ENCODE peak calls at places on chromosomes 13 and 19, in eight cellular contexts. J is stomach, I is esophagus squamous epithelium, C is MM.1S, E is HCT116, W is heart left ventricle, M is endodermal cell, V is tibial nerve. H is an unnamed sample.

GRCh38 chr13:64758520-64758919 is 2471.6 kb downstream of the PCDH9 start:
- DNase-seq in J (no peak), I (no peak), C (no peak), E (no peak), W (no peak), M (peak; percentile 43), V (no peak), H (no peak)

GRCh38 chr13:97212540-97213146 is 9.5 kb upstream of the MBNL2 start:
- DNase-seq in J (peak; percentile 42), I (no peak), C (peak; percentile 42), E (no peak), W (no peak), M (peak; percentile 67), V (no peak), H (no peak)

GRCh38 chr19:35657904-35658700 is 8.2 kb upstream of the UPK1A start:
- DNase-seq in J (no peak), I (no peak), C (no peak), E (no peak), W (no peak), M (no peak), V (no peak), H (no peak)

GRCh38 chr19:57720878-57721277 is 6.5 kb downstream of the ZNF671 start:
- DNase-seq in J (no peak), I (no peak), C (no peak), E (no peak), W (no peak), M (no peak), V (no peak), H (no peak)

GRCh38 chr13:40597735-40598365 is 68.6 kb downstream of the FOXO1 start:
- DNase-seq in J (peak; percentile 45), I (no peak), C (no peak), E (no peak), W (peak; percentile 47), M (no peak), V (no peak), H (no peak)

GRCh38 chr13:74084375-74084902 is 49.8 kb downstream of the KLF12 start:
- DNase-seq in J (no peak), I (no peak), C (no peak), E (no peak), W (no peak), M (no peak), V (no peak), H (no peak)

GRCh38 chr13:112842343-112842856 is 126.6 kb upstream of the MCF2L start:
- DNase-seq in J (no peak), I (no peak), C (peak; percentile 40), E (no peak), W (peak; percentile 59), M (peak; percentile 68), V (peak; percentile 26), H (no peak)

GRCh38 chr19:56137405-56137804 is 3.7 kb upstream of the ZNF444 start:
- DNase-seq in J (peak; percentile 93), I (no peak), C (no peak), E (no peak), W (no peak), M (no peak), V (no peak), H (no peak)

GRCh38 chr13:42893346-42893745 is 98.7 kb downstream of the EPSTI1 start:
- DNase-seq in J (no peak), I (no peak), C (no peak), E (no peak), W (no peak), M (no peak), V (no peak), H (no peak)

GRCh38 chr13:40651866-40652587 is 14.4 kb downstream of the FOXO1 start:
- DNase-seq in J (no peak), I (no peak), C (no peak), E (no peak), W (no peak), M (peak; percentile 81), V (no peak), H (no peak)

DNA sequence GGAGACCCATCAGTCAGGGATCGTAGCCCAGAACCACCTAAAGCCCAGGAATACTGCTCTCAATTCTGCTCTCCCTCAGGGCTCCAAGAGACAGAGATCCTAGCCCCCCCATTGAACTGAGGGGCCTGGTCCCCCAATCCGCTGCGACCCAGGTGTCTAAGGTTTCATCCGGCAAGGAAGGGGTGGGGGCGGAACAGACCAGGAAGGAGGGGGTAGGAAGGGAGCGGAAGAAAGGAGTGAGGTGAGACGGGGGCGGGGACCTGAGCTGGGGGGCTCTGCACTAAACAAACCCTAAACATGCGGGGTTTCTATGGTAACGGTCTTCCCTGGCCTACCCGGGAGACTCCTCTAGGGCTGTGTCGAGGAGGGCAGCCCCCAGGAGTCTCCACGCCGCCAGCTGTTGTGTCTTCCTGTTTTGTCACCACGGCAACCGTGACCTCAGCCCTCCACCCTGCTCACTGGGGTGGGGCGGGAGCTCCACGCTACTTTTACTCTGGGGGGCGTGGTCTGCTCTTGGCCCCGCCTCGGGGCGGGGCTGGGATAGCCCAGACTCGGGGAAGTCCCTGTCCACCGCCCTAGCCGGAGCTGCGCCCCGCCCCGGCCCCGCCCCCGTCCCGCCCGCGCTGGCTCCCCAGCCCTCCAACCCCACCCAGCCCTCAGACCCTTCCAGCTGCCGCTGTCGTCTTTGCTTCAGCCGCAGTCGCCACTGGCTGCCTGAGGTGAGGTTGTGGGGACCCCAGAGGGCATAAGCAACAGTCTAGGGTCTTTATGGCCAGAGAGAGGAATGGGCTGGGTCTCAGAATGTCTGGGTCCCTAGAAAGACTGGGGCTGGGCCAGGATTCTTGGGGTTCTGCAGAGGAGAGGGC is at the start of gene MYADM:
- DNase-seq in J (peak; percentile 99), I (peak; percentile 91), C (no peak), E (peak; percentile 95), W (peak; percentile 99), M (peak; percentile 100), V (peak; percentile 100), H (peak; percentile 100)
- H3K4me1 ChIP-seq in J (peaks cover 66% of the 10 kb centered on the region), I (peaks cover 36% of the 10 kb centered on the region), C (no peaks in the 10 kb centered on the region), E (peaks cover 18% of the 10 kb centered on the region), W (peaks cover 16% of the 10 kb centered on the region), M (no peaks in the 10 kb centered on the region), V (no peaks in the 10 kb centered on the region), H (peaks cover 26% of the 10 kb centered on the region)

GRCh38 chr13:114120486-114121430 is 11.7 kb downstream of the RASA3 start:
- DNase-seq in J (no peak), I (no peak), C (no peak), E (no peak), W (no peak), M (no peak), V (no peak), H (no peak)

GRCh38 chr13:114118086-114118762 is 14.2 kb downstream of the RASA3 start:
- DNase-seq in J (no peak), I (no peak), C (no peak), E (no peak), W (no peak), M (no peak), V (no peak), H (no peak)

GRCh38 chr13:114118763-114119123 is 13.7 kb downstream of the RASA3 start:
- DNase-seq in J (no peak), I (no peak), C (no peak), E (no peak), W (peak; percentile 24), M (no peak), V (no peak), H (no peak)

GRCh38 chr13:114116734-114117133 is 15.7 kb downstream of the RASA3 start:
- DNase-seq in J (no peak), I (no peak), C (no peak), E (no peak), W (no peak), M (peak; percentile 49), V (no peak), H (no peak)

DNA sequence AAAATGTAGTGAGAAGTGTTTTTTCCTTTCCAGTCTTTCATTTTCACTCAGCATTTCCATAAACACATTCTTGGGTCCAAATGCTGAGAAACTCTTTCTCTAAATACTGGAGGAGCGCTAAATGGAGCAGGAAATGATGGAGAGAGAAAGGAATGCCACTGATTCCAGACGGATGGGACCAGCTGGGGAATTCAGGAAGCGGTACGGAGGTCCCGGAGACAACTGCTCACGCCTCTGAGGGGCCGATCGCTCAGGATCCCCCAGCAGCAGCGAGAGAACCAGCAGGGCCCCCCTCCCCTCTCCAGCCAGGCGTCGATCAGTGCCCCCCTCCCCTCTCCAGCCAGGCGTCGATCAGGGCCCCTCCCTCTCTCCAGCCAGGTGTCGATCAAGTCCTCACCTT is 13.2 kb downstream of the RASA3 start:
- DNase-seq in J (no peak), I (no peak), C (no peak), E (no peak), W (no peak), M (peak; percentile 93), V (no peak), H (no peak)
- H3K27ac ChIP-seq in J (peak overlapping the region; percentile 74), I (peak overlapping the region; percentile 50), C (no peak overlapping the region), E (peak overlapping the region; percentile 18), W (peak overlapping the region; percentile 83), M (peak overlapping the region; percentile 93), V (peak overlapping the region; percentile 70), H (peak overlapping the region; percentile 72)

GRCh38 chr13:31159306-31159705 is 2.4 kb downstream of the HSPH1 start:
- DNase-seq in J (no peak), I (no peak), C (no peak), E (no peak), W (no peak), M (no peak), V (no peak), H (no peak)

GRCh38 chr13:31149604-31150003 is 12.1 kb downstream of the HSPH1 start:
- DNase-seq in J (no peak), I (no peak), C (no peak), E (no peak), W (no peak), M (no peak), V (no peak), H (no peak)

GRCh38 chr13:31150315-31150985 is 11.3 kb downstream of the HSPH1 start:
- DNase-seq in J (no peak), I (no peak), C (no peak), E (no peak), W (no peak), M (no peak), V (no peak), H (no peak)

GRCh38 chr13:31151837-31152236 is 9.9 kb downstream of the HSPH1 start:
- DNase-seq in J (no peak), I (no peak), C (no peak), E (no peak), W (no peak), M (no peak), V (no peak), H (no peak)

DNA sequence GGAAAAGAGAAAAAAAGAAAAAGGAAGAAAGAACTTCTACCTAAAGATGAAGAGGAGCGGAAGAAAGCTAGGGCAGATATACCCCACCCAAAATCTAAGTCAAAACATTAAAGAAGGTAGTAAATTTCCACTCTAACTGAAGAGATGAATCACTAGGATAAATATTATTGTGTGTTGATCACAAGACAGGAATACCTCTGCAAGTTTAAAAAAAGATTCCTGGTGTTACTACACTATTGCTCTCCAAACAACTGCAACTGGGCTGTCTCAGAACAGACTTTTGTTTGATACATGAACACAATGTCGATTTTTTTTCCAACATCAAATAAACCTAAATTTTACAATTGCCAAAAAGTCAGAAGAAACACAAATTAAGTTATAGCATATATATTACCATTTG is 6.8 kb downstream of the HSPH1 start:
- DNase-seq in J (no peak), I (no peak), C (no peak), E (no peak), W (no peak), M (no peak), V (no peak), H (no peak)
- H3K36me3 ChIP-seq in J (peaks cover 83% of the 10 kb centered on the region), I (no peaks in the 10 kb centered on the region), C (no peaks in the 10 kb centered on the region), E (peaks cover 86% of the 10 kb centered on the region), W (peaks cover 82% of the 10 kb centered on the region), M (peaks cover 79% of the 10 kb centered on the region), V (no peaks in the 10 kb centered on the region), H (peaks cover 50% of the 10 kb centered on the region)

DNA sequence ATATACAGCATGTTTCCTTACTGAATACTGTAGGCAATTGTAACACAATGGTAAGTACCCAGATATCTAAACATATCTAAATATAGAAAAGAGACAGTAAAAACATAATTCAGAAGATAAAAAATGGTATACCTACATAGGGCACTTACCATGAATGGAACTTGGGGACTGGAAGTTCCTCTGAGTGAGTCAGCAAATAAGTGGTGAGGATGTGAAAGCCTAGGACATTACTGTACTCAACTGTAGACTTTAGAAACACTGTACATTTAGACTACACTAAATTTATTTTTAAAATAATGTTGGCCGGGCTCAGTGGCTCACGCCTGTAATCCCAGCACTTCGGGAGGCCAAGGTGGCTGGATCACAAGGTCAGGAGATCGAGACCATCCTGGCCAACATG is 25.9 kb upstream of the SLC7A1 start:
- DNase-seq in J (no peak), I (no peak), C (no peak), E (no peak), W (no peak), M (no peak), V (no peak), H (no peak)
- H3K4me1 ChIP-seq in J (no peaks in the 10 kb centered on the region), I (no peaks in the 10 kb centered on the region), C (no peaks in the 10 kb centered on the region), E (no peaks in the 10 kb centered on the region), W (no peaks in the 10 kb centered on the region), M (no peaks in the 10 kb centered on the region), V (no peaks in the 10 kb centered on the region), H (no peaks in the 10 kb centered on the region)